ENCODE peak calls at places on chromosomes 16 and 17, in ten cellular contexts. One of them, this sample, is unnamed.

GRCh38 chr17:56893503-56893902 is 20.3 kb downstream of the TRIM25 start:
- DNase-seq in fibroblast of mammary gland: no peak
- DNase-seq in PC-9: no peak
- DNase-seq in stimulated activated CD8-positive, alpha-beta memory T cell treated with anti-CD3 and anti-CD28 coated beads, Interleukin-4, amount 100 ng/mL, for 4 hours: no peak
- DNase-seq in small intestine: no peak
- DNase-seq in cerebellar nuclear complex: no peak
- DNase-seq in GM12865: no peak
- DNase-seq in endothelial cell of umbilical vein: no peak
- DNase-seq in hippocampal formation: no peak
- DNase-seq in tibial nerve: no peak
- DNase-seq in this sample: no peak

GRCh38 chr17:39001703-39002637 is 34.8 kb upstream of the FBXO47 start:
- DNase-seq in fibroblast of mammary gland: peak; percentile 95
- DNase-seq in PC-9: peak; percentile 86
- DNase-seq in stimulated activated CD8-positive, alpha-beta memory T cell treated with anti-CD3 and anti-CD28 coated beads, Interleukin-4, amount 100 ng/mL, for 4 hours: no peak
- DNase-seq in small intestine: peak; percentile 37
- DNase-seq in cerebellar nuclear complex: no peak
- DNase-seq in GM12865: no peak
- DNase-seq in endothelial cell of umbilical vein: peak; percentile 35
- DNase-seq in hippocampal formation: no peak
- DNase-seq in tibial nerve: peak; percentile 88
- DNase-seq in this sample: peak; percentile 54

GRCh38 chr16:74586948-74587347 is 20.0 kb downstream of the GLG1 start:
- DNase-seq in fibroblast of mammary gland: no peak
- DNase-seq in PC-9: no peak
- DNase-seq in stimulated activated CD8-positive, alpha-beta memory T cell treated with anti-CD3 and anti-CD28 coated beads, Interleukin-4, amount 100 ng/mL, for 4 hours: no peak
- DNase-seq in small intestine: peak; percentile 23
- DNase-seq in cerebellar nuclear complex: no peak
- DNase-seq in GM12865: no peak
- DNase-seq in endothelial cell of umbilical vein: no peak
- DNase-seq in hippocampal formation: no peak
- DNase-seq in tibial nerve: no peak
- DNase-seq in this sample: no peak

GRCh38 chr16:82156761-82157654 is 13.0 kb downstream of the MPHOSPH6 start:
- DNase-seq in fibroblast of mammary gland: peak; percentile 75
- DNase-seq in PC-9: no peak
- DNase-seq in stimulated activated CD8-positive, alpha-beta memory T cell treated with anti-CD3 and anti-CD28 coated beads, Interleukin-4, amount 100 ng/mL, for 4 hours: no peak
- DNase-seq in small intestine: no peak
- DNase-seq in cerebellar nuclear complex: no peak
- DNase-seq in GM12865: no peak
- DNase-seq in endothelial cell of umbilical vein: no peak
- DNase-seq in hippocampal formation: no peak
- DNase-seq in tibial nerve: no peak
- DNase-seq in this sample: no peak

GRCh38 chr16:12964466-12964865 is 63.1 kb downstream of the SHISA9 start:
- DNase-seq in fibroblast of mammary gland: peak; percentile 4
- DNase-seq in PC-9: no peak
- DNase-seq in stimulated activated CD8-positive, alpha-beta memory T cell treated with anti-CD3 and anti-CD28 coated beads, Interleukin-4, amount 100 ng/mL, for 4 hours: no peak
- DNase-seq in small intestine: no peak
- DNase-seq in cerebellar nuclear complex: no peak
- DNase-seq in GM12865: no peak
- DNase-seq in endothelial cell of umbilical vein: no peak
- DNase-seq in hippocampal formation: no peak
- DNase-seq in tibial nerve: no peak
- DNase-seq in this sample: no peak

GRCh38 chr17:10144976-10145375 is 53.4 kb downstream of the GAS7 start:
- DNase-seq in fibroblast of mammary gland: no peak
- DNase-seq in PC-9: no peak
- DNase-seq in stimulated activated CD8-positive, alpha-beta memory T cell treated with anti-CD3 and anti-CD28 coated beads, Interleukin-4, amount 100 ng/mL, for 4 hours: no peak
- DNase-seq in small intestine: no peak
- DNase-seq in cerebellar nuclear complex: no peak
- DNase-seq in GM12865: no peak
- DNase-seq in endothelial cell of umbilical vein: no peak
- DNase-seq in hippocampal formation: no peak
- DNase-seq in tibial nerve: no peak
- DNase-seq in this sample: no peak

GRCh38 chr17:73017653-73018052 is 74.8 kb downstream of the SLC39A11 start:
- DNase-seq in fibroblast of mammary gland: peak; percentile 46
- DNase-seq in PC-9: no peak
- DNase-seq in stimulated activated CD8-positive, alpha-beta memory T cell treated with anti-CD3 and anti-CD28 coated beads, Interleukin-4, amount 100 ng/mL, for 4 hours: no peak
- DNase-seq in small intestine: no peak
- DNase-seq in cerebellar nuclear complex: no peak
- DNase-seq in GM12865: no peak
- DNase-seq in endothelial cell of umbilical vein: no peak
- DNase-seq in hippocampal formation: no peak
- DNase-seq in tibial nerve: no peak
- DNase-seq in this sample: no peak

GRCh38 chr17:2780931-2781454 is 15.2 kb upstream of the RAP1GAP2 start:
- DNase-seq in fibroblast of mammary gland: no peak
- DNase-seq in PC-9: no peak
- DNase-seq in stimulated activated CD8-positive, alpha-beta memory T cell treated with anti-CD3 and anti-CD28 coated beads, Interleukin-4, amount 100 ng/mL, for 4 hours: no peak
- DNase-seq in small intestine: no peak
- DNase-seq in cerebellar nuclear complex: peak; percentile 91
- DNase-seq in GM12865: no peak
- DNase-seq in endothelial cell of umbilical vein: no peak
- DNase-seq in hippocampal formation: no peak
- DNase-seq in tibial nerve: no peak
- DNase-seq in this sample: no peak

GRCh38 chr16:8568231-8568617 is 22.1 kb downstream of the TMEM114 start:
- DNase-seq in fibroblast of mammary gland: peak; percentile 23
- DNase-seq in PC-9: no peak
- DNase-seq in stimulated activated CD8-positive, alpha-beta memory T cell treated with anti-CD3 and anti-CD28 coated beads, Interleukin-4, amount 100 ng/mL, for 4 hours: no peak
- DNase-seq in small intestine: no peak
- DNase-seq in cerebellar nuclear complex: no peak
- DNase-seq in GM12865: no peak
- DNase-seq in endothelial cell of umbilical vein: no peak
- DNase-seq in hippocampal formation: no peak
- DNase-seq in tibial nerve: no peak
- DNase-seq in this sample: no peak

GRCh38 chr17:10727192-10727591 is 2.6 kb downstream of the TMEM220 start:
- DNase-seq in fibroblast of mammary gland: no peak
- DNase-seq in PC-9: no peak
- DNase-seq in stimulated activated CD8-positive, alpha-beta memory T cell treated with anti-CD3 and anti-CD28 coated beads, Interleukin-4, amount 100 ng/mL, for 4 hours: no peak
- DNase-seq in small intestine: no peak
- DNase-seq in cerebellar nuclear complex: no peak
- DNase-seq in GM12865: no peak
- DNase-seq in endothelial cell of umbilical vein: no peak
- DNase-seq in hippocampal formation: no peak
- DNase-seq in tibial nerve: no peak
- DNase-seq in this sample: no peak

GRCh38 chr17:72467841-72468653 is 347.2 kb downstream of the SOX9 start:
- DNase-seq in fibroblast of mammary gland: peak; percentile 28
- DNase-seq in PC-9: no peak
- DNase-seq in stimulated activated CD8-positive, alpha-beta memory T cell treated with anti-CD3 and anti-CD28 coated beads, Interleukin-4, amount 100 ng/mL, for 4 hours: no peak
- DNase-seq in small intestine: peak; percentile 85
- DNase-seq in cerebellar nuclear complex: no peak
- DNase-seq in GM12865: no peak
- DNase-seq in endothelial cell of umbilical vein: no peak
- DNase-seq in hippocampal formation: peak; percentile 21
- DNase-seq in tibial nerve: peak; percentile 15
- DNase-seq in this sample: no peak

GRCh38 chr16:67114793-67115192 is 5.1 kb downstream of the PHAF1 start:
- DNase-seq in fibroblast of mammary gland: peak; percentile 58
- DNase-seq in PC-9: no peak
- DNase-seq in stimulated activated CD8-positive, alpha-beta memory T cell treated with anti-CD3 and anti-CD28 coated beads, Interleukin-4, amount 100 ng/mL, for 4 hours: no peak
- DNase-seq in small intestine: no peak
- DNase-seq in cerebellar nuclear complex: no peak
- DNase-seq in GM12865: no peak
- DNase-seq in endothelial cell of umbilical vein: no peak
- DNase-seq in hippocampal formation: no peak
- DNase-seq in tibial nerve: no peak
- DNase-seq in this sample: no peak

GRCh38 chr17:74085434-74085833 is 118.0 kb upstream of the RPL38 start:
- DNase-seq in fibroblast of mammary gland: peak; percentile 12
- DNase-seq in PC-9: no peak
- DNase-seq in stimulated activated CD8-positive, alpha-beta memory T cell treated with anti-CD3 and anti-CD28 coated beads, Interleukin-4, amount 100 ng/mL, for 4 hours: no peak
- DNase-seq in small intestine: no peak
- DNase-seq in cerebellar nuclear complex: no peak
- DNase-seq in GM12865: peak; percentile 5
- DNase-seq in endothelial cell of umbilical vein: no peak
- DNase-seq in hippocampal formation: no peak
- DNase-seq in tibial nerve: no peak
- DNase-seq in this sample: no peak

GRCh38 chr17:38351412-38352222 is at the start of gene SOCS7:
- DNase-seq in fibroblast of mammary gland: peak; percentile 89
- DNase-seq in PC-9: peak; percentile 75
- DNase-seq in stimulated activated CD8-positive, alpha-beta memory T cell treated with anti-CD3 and anti-CD28 coated beads, Interleukin-4, amount 100 ng/mL, for 4 hours: peak; percentile 83
- DNase-seq in small intestine: peak; percentile 91
- DNase-seq in cerebellar nuclear complex: peak; percentile 66
- DNase-seq in GM12865: peak; percentile 93
- DNase-seq in endothelial cell of umbilical vein: peak; percentile 89
- DNase-seq in hippocampal formation: peak; percentile 85
- DNase-seq in tibial nerve: peak; percentile 91
- DNase-seq in this sample: peak; percentile 92

GRCh38 chr17:79811036-79811887 is 14.4 kb upstream of the CBX8 start:
- DNase-seq in fibroblast of mammary gland: no peak
- DNase-seq in PC-9: no peak
- DNase-seq in stimulated activated CD8-positive, alpha-beta memory T cell treated with anti-CD3 and anti-CD28 coated beads, Interleukin-4, amount 100 ng/mL, for 4 hours: no peak
- DNase-seq in small intestine: no peak
- DNase-seq in cerebellar nuclear complex: no peak
- DNase-seq in GM12865: peak; percentile 62
- DNase-seq in endothelial cell of umbilical vein: peak; percentile 33
- DNase-seq in hippocampal formation: peak; percentile 17
- DNase-seq in tibial nerve: no peak
- DNase-seq in this sample: no peak

GRCh38 chr16:27320261-27321012 is 6.7 kb downstream of the IL4R start:
- DNase-seq in fibroblast of mammary gland: no peak
- DNase-seq in PC-9: no peak
- DNase-seq in stimulated activated CD8-positive, alpha-beta memory T cell treated with anti-CD3 and anti-CD28 coated beads, Interleukin-4, amount 100 ng/mL, for 4 hours: no peak
- DNase-seq in small intestine: no peak
- DNase-seq in cerebellar nuclear complex: no peak
- DNase-seq in GM12865: no peak
- DNase-seq in endothelial cell of umbilical vein: no peak
- DNase-seq in hippocampal formation: no peak
- DNase-seq in tibial nerve: no peak
- DNase-seq in this sample: no peak

GRCh38 chr17:78263736-78264340 is 32.4 kb downstream of the TMEM235 start:
- DNase-seq in fibroblast of mammary gland: no peak
- DNase-seq in PC-9: no peak
- DNase-seq in stimulated activated CD8-positive, alpha-beta memory T cell treated with anti-CD3 and anti-CD28 coated beads, Interleukin-4, amount 100 ng/mL, for 4 hours: no peak
- DNase-seq in small intestine: no peak
- DNase-seq in cerebellar nuclear complex: no peak
- DNase-seq in GM12865: no peak
- DNase-seq in endothelial cell of umbilical vein: no peak
- DNase-seq in hippocampal formation: no peak
- DNase-seq in tibial nerve: no peak
- DNase-seq in this sample: no peak

GRCh38 chr17:77995146-77995852 is 36.8 kb downstream of the TNRC6C start:
- DNase-seq in fibroblast of mammary gland: no peak
- DNase-seq in PC-9: no peak
- DNase-seq in stimulated activated CD8-positive, alpha-beta memory T cell treated with anti-CD3 and anti-CD28 coated beads, Interleukin-4, amount 100 ng/mL, for 4 hours: no peak
- DNase-seq in small intestine: no peak
- DNase-seq in cerebellar nuclear complex: peak; percentile 21
- DNase-seq in GM12865: no peak
- DNase-seq in endothelial cell of umbilical vein: no peak
- DNase-seq in hippocampal formation: no peak
- DNase-seq in tibial nerve: no peak
- DNase-seq in this sample: no peak

GRCh38 chr17:36629252-36629847 is 28.0 kb downstream of the MRM1 start:
- DNase-seq in fibroblast of mammary gland: peak; percentile 68
- DNase-seq in PC-9: peak; percentile 59
- DNase-seq in stimulated activated CD8-positive, alpha-beta memory T cell treated with anti-CD3 and anti-CD28 coated beads, Interleukin-4, amount 100 ng/mL, for 4 hours: peak; percentile 69
- DNase-seq in small intestine: peak; percentile 60
- DNase-seq in cerebellar nuclear complex: peak; percentile 26
- DNase-seq in GM12865: peak; percentile 79
- DNase-seq in endothelial cell of umbilical vein: peak; percentile 69
- DNase-seq in hippocampal formation: peak; percentile 62
- DNase-seq in tibial nerve: peak; percentile 77
- DNase-seq in this sample: peak; percentile 78

GRCh38 chr17:40646791-40647548 is 648 bp downstream of the SMARCE1 start:
- DNase-seq in fibroblast of mammary gland: peak; percentile 49
- DNase-seq in PC-9: peak; percentile 37
- DNase-seq in stimulated activated CD8-positive, alpha-beta memory T cell treated with anti-CD3 and anti-CD28 coated beads, Interleukin-4, amount 100 ng/mL, for 4 hours: peak; percentile 17
- DNase-seq in small intestine: peak; percentile 19
- DNase-seq in cerebellar nuclear complex: no peak
- DNase-seq in GM12865: peak; percentile 72
- DNase-seq in endothelial cell of umbilical vein: peak; percentile 66
- DNase-seq in hippocampal formation: no peak
- DNase-seq in tibial nerve: no peak
- DNase-seq in this sample: no peak

GRCh38 chr17:2797632-2798031 is 1.4 kb downstream of the RAP1GAP2 start:
- DNase-seq in fibroblast of mammary gland: no peak
- DNase-seq in PC-9: no peak
- DNase-seq in stimulated activated CD8-positive, alpha-beta memory T cell treated with anti-CD3 and anti-CD28 coated beads, Interleukin-4, amount 100 ng/mL, for 4 hours: no peak
- DNase-seq in small intestine: peak; percentile 80
- DNase-seq in cerebellar nuclear complex: peak; percentile 87
- DNase-seq in GM12865: no peak
- DNase-seq in endothelial cell of umbilical vein: no peak
- DNase-seq in hippocampal formation: no peak
- DNase-seq in tibial nerve: no peak
- DNase-seq in this sample: no peak

GRCh38 chr17:49624896-49625295 is 49.2 kb downstream of the NXPH3 start:
- DNase-seq in fibroblast of mammary gland: peak; percentile 63
- DNase-seq in PC-9: no peak
- DNase-seq in stimulated activated CD8-positive, alpha-beta memory T cell treated with anti-CD3 and anti-CD28 coated beads, Interleukin-4, amount 100 ng/mL, for 4 hours: no peak
- DNase-seq in small intestine: no peak
- DNase-seq in cerebellar nuclear complex: no peak
- DNase-seq in GM12865: no peak
- DNase-seq in endothelial cell of umbilical vein: no peak
- DNase-seq in hippocampal formation: no peak
- DNase-seq in tibial nerve: no peak
- DNase-seq in this sample: no peak